ENCODE peak calls at places on chromosomes 16 and 17, in five cellular contexts. One of them, this sample, is unnamed.

GRCh38 chr16:6165330-6165984 is 1067.9 kb upstream of the EEF2KMT start:
- DNase-seq in iris pigment epithelial cell: peak; percentile 2
- DNase-seq in lung: no peak
- DNase-seq in CD4-positive, CD25-positive, alpha-beta regulatory T cell: no peak
- DNase-seq in heart right ventricle: no peak
- DNase-seq in this sample: no peak

GRCh38 chr17:38716368-38717005 is 11.4 kb downstream of the MLLT6 start:
- DNase-seq in lung: no peak
- DNase-seq in CD4-positive, CD25-positive, alpha-beta regulatory T cell: no peak
- DNase-seq in iris pigment epithelial cell: no peak
- DNase-seq in heart right ventricle: no peak
- DNase-seq in this sample: no peak

GRCh38 chr17:19719365-19720209 is 3.2 kb upstream of the SLC47A2 start:
- DNase-seq in heart right ventricle: no peak
- DNase-seq in CD4-positive, CD25-positive, alpha-beta regulatory T cell: no peak
- DNase-seq in lung: no peak
- DNase-seq in iris pigment epithelial cell: no peak
- DNase-seq in this sample: no peak

GRCh38 chr17:74633261-74633783 is 9.8 kb upstream of the CD300E start:
- DNase-seq in heart right ventricle: no peak
- DNase-seq in iris pigment epithelial cell: no peak
- DNase-seq in CD4-positive, CD25-positive, alpha-beta regulatory T cell: no peak
- DNase-seq in lung: no peak
- DNase-seq in this sample: no peak

GRCh38 chr17:39671651-39672521 is 3.6 kb downstream of the PNMT start:
- DNase-seq in lung: no peak
- DNase-seq in CD4-positive, CD25-positive, alpha-beta regulatory T cell: no peak
- DNase-seq in iris pigment epithelial cell: peak; percentile 30
- DNase-seq in heart right ventricle: no peak
- DNase-seq in this sample: no peak

GRCh38 chr16:31496670-31497069 is 11.5 kb downstream of the RUSF1 start:
- DNase-seq in CD4-positive, CD25-positive, alpha-beta regulatory T cell: no peak
- DNase-seq in heart right ventricle: no peak
- DNase-seq in iris pigment epithelial cell: no peak
- DNase-seq in lung: peak; percentile 63
- DNase-seq in this sample: no peak

GRCh38 chr16:24670623-24671454 is 58.6 kb upstream of the TNRC6A start:
- DNase-seq in lung: peak; percentile 40
- DNase-seq in iris pigment epithelial cell: peak; percentile 92
- DNase-seq in heart right ventricle: peak; percentile 64
- DNase-seq in CD4-positive, CD25-positive, alpha-beta regulatory T cell: no peak
- DNase-seq in this sample: no peak

GRCh38 chr17:29760771-29761682 is 138.3 kb upstream of the CORO6 start:
- DNase-seq in lung: peak; percentile 86
- DNase-seq in CD4-positive, CD25-positive, alpha-beta regulatory T cell: peak; percentile 87
- DNase-seq in iris pigment epithelial cell: peak; percentile 90
- DNase-seq in heart right ventricle: peak; percentile 91
- DNase-seq in this sample: peak; percentile 94

GRCh38 chr16:77059441-77059840 is 131.5 kb upstream of the MON1B start:
- DNase-seq in lung: no peak
- DNase-seq in iris pigment epithelial cell: peak; percentile 1
- DNase-seq in heart right ventricle: no peak
- DNase-seq in CD4-positive, CD25-positive, alpha-beta regulatory T cell: no peak
- DNase-seq in this sample: no peak

GRCh38 chr17:63450551-63450950 is 4.4 kb upstream of the CYB561 start:
- DNase-seq in iris pigment epithelial cell: no peak
- DNase-seq in lung: no peak
- DNase-seq in CD4-positive, CD25-positive, alpha-beta regulatory T cell: no peak
- DNase-seq in heart right ventricle: peak; percentile 37
- DNase-seq in this sample: no peak

GRCh38 chr16:83116274-83116892 is 489.6 kb downstream of the CDH13 start:
- DNase-seq in iris pigment epithelial cell: peak; percentile 48
- DNase-seq in CD4-positive, CD25-positive, alpha-beta regulatory T cell: no peak
- DNase-seq in heart right ventricle: no peak
- DNase-seq in lung: no peak
- DNase-seq in this sample: no peak

GRCh38 chr17:79026345-79027273 is 2.6 kb downstream of the C1QTNF1 start:
- DNase-seq in iris pigment epithelial cell: peak; percentile 47
- DNase-seq in lung: no peak
- DNase-seq in heart right ventricle: no peak
- DNase-seq in CD4-positive, CD25-positive, alpha-beta regulatory T cell: no peak
- DNase-seq in this sample: no peak

GRCh38 chr17:44940321-44940720 is 7.3 kb downstream of the KIF18B start:
- DNase-seq in heart right ventricle: no peak
- DNase-seq in lung: no peak
- DNase-seq in iris pigment epithelial cell: peak; percentile 36
- DNase-seq in CD4-positive, CD25-positive, alpha-beta regulatory T cell: no peak
- DNase-seq in this sample: no peak

GRCh38 chr17:82257473-82257872 is 16.0 kb downstream of the CSNK1D start:
- DNase-seq in lung: no peak
- DNase-seq in iris pigment epithelial cell: no peak
- DNase-seq in heart right ventricle: no peak
- DNase-seq in CD4-positive, CD25-positive, alpha-beta regulatory T cell: peak; percentile 48
- DNase-seq in this sample: peak; percentile 88

GRCh38 chr16:53457670-53458069 is 23.4 kb downstream of the RBL2 start:
- DNase-seq in iris pigment epithelial cell: peak; percentile 30
- DNase-seq in heart right ventricle: no peak
- DNase-seq in CD4-positive, CD25-positive, alpha-beta regulatory T cell: peak; percentile 61
- DNase-seq in lung: no peak
- DNase-seq in this sample: peak; percentile 89

GRCh38 chr17:9185142-9185541 is 163.8 kb downstream of the NTN1 start:
- DNase-seq in iris pigment epithelial cell: no peak
- DNase-seq in CD4-positive, CD25-positive, alpha-beta regulatory T cell: no peak
- DNase-seq in lung: no peak
- DNase-seq in heart right ventricle: no peak
- DNase-seq in this sample: no peak

This sample was measured in immature natural killer cell.